ENCODE peak calls at places on chromosome 16, in four cellular contexts. One of them, this sample, is unnamed.

GRCh38 chr16:84989791-84990620 is 21.3 kb downstream of the ZDHHC7 start:
- DNase-seq in psoas muscle: peak; percentile 28
- DNase-seq in kidney tubule cell: no peak
- DNase-seq in RCC 7860: peak; percentile 53
- DNase-seq in this sample: no peak

GRCh38 chr16:12201216-12201615 is 224.7 kb downstream of the SNX29 start:
- DNase-seq in psoas muscle: no peak
- DNase-seq in kidney tubule cell: no peak
- DNase-seq in RCC 7860: no peak
- DNase-seq in this sample: no peak

GRCh38 chr16:81995651-81996050 is 15.6 kb downstream of the SDR42E1 start:
- DNase-seq in psoas muscle: no peak
- DNase-seq in kidney tubule cell: no peak
- DNase-seq in RCC 7860: no peak
- DNase-seq in this sample: no peak

GRCh38 chr16:69762843-69763556 is 868 bp downstream of the WWP2 start:
- DNase-seq in psoas muscle: no peak
- DNase-seq in kidney tubule cell: peak; percentile 58
- DNase-seq in RCC 7860: peak; percentile 25
- DNase-seq in this sample: no peak

GRCh38 chr16:57187508-57187854 is 1.4 kb downstream of the RSPRY1 start:
- DNase-seq in psoas muscle: no peak
- DNase-seq in kidney tubule cell: no peak
- DNase-seq in RCC 7860: no peak
- DNase-seq in this sample: no peak

GRCh38 chr16:68399456-68399855 is 48.9 kb downstream of the SMPD3 start:
- DNase-seq in psoas muscle: no peak
- DNase-seq in kidney tubule cell: no peak
- DNase-seq in RCC 7860: no peak
- DNase-seq in this sample: no peak

GRCh38 chr16:74296120-74296464 is 522 bp upstream of the PSMD7 start:
- DNase-seq in psoas muscle: no peak
- DNase-seq in kidney tubule cell: no peak
- DNase-seq in RCC 7860: no peak
- DNase-seq in this sample: no peak

GRCh38 chr16:20676867-20677266 is 20.6 kb downstream of the ACSM1 start:
- DNase-seq in psoas muscle: no peak
- DNase-seq in kidney tubule cell: no peak
- DNase-seq in RCC 7860: no peak
- DNase-seq in this sample: no peak

GRCh38 chr16:22278841-22279240 is 18.4 kb upstream of the POLR3E start:
- DNase-seq in psoas muscle: peak; percentile 8
- DNase-seq in kidney tubule cell: no peak
- DNase-seq in RCC 7860: no peak
- DNase-seq in this sample: no peak

GRCh38 chr16:27365142-27366089 is 36.6 kb upstream of the IL21R start:
- DNase-seq in psoas muscle: no peak
- DNase-seq in kidney tubule cell: peak; percentile 95
- DNase-seq in RCC 7860: peak; percentile 90
- DNase-seq in this sample: no peak

GRCh38 chr16:1097800-1098199 is 1.8 kb upstream of the C1QTNF8 start:
- DNase-seq in psoas muscle: peak; percentile 96
- DNase-seq in kidney tubule cell: peak; percentile 41
- DNase-seq in RCC 7860: peak; percentile 29
- DNase-seq in this sample: no peak

GRCh38 chr16:46968063-46968435 is 5.4 kb downstream of the DNAJA2 start:
- DNase-seq in psoas muscle: no peak
- DNase-seq in kidney tubule cell: no peak
- DNase-seq in RCC 7860: no peak
- DNase-seq in this sample: no peak

GRCh38 chr16:84851192-84852127 is 31.7 kb downstream of the CRISPLD2 start:
- DNase-seq in psoas muscle: peak; percentile 38
- DNase-seq in kidney tubule cell: peak; percentile 99
- DNase-seq in RCC 7860: peak; percentile 100
- DNase-seq in this sample: peak; percentile 93

GRCh38 chr16:85564277-85565051 is 48.7 kb upstream of the GSE1 start:
- DNase-seq in psoas muscle: peak; percentile 87
- DNase-seq in kidney tubule cell: no peak
- DNase-seq in RCC 7860: no peak
- DNase-seq in this sample: no peak

GRCh38 chr16:68951991-68952877 is 108.9 kb downstream of the TANGO6 start:
- DNase-seq in psoas muscle: no peak
- DNase-seq in kidney tubule cell: peak; percentile 82
- DNase-seq in RCC 7860: no peak
- DNase-seq in this sample: peak; percentile 43

GRCh38 chr16:2009302-2009711 is 314 bp downstream of the ZNF598 start:
- DNase-seq in psoas muscle: peak; percentile 58
- DNase-seq in kidney tubule cell: no peak
- DNase-seq in RCC 7860: no peak
- DNase-seq in this sample: no peak

GRCh38 chr16:3908951-3909437 is 28.5 kb upstream of the CREBBP start:
- DNase-seq in psoas muscle: peak; percentile 56
- DNase-seq in kidney tubule cell: no peak
- DNase-seq in RCC 7860: no peak
- DNase-seq in this sample: no peak

GRCh38 chr16:25135239-25135878 is 23.8 kb downstream of the LCMT1 start:
- DNase-seq in psoas muscle: no peak
- DNase-seq in kidney tubule cell: peak; percentile 74
- DNase-seq in RCC 7860: peak; percentile 8
- DNase-seq in this sample: no peak

This sample was measured in astrocyte of the cerebellum.